ENCODE peak calls at places on chromosomes 13 and 19, in ten cellular contexts. One of them, this sample, is unnamed.

GRCh38 chr13:62598708-62599107 is 1183.1 kb upstream of the PCDH20 start:
- DNase-seq in tibial artery: no peak
- DNase-seq in fibroblast of lung: no peak
- DNase-seq in left lung: no peak
- DNase-seq in neural progenitor cell: peak; percentile 41
- DNase-seq in uterus: no peak
- DNase-seq in lung: no peak
- DNase-seq in endodermal cell: peak; percentile 45
- DNase-seq in hepatocyte: no peak
- DNase-seq in AG04449: no peak
- DNase-seq in this sample: no peak

GRCh38 chr13:87736849-87737400 is 65.8 kb downstream of the SLITRK5 start:
- DNase-seq in tibial artery: no peak
- DNase-seq in fibroblast of lung: no peak
- DNase-seq in left lung: no peak
- DNase-seq in neural progenitor cell: no peak
- DNase-seq in uterus: no peak
- DNase-seq in lung: no peak
- DNase-seq in endodermal cell: no peak
- DNase-seq in hepatocyte: no peak
- DNase-seq in AG04449: no peak
- DNase-seq in this sample: no peak

GRCh38 chr13:41196011-41196410 is 1.6 kb upstream of the KBTBD7 start:
- DNase-seq in tibial artery: no peak
- DNase-seq in fibroblast of lung: no peak
- DNase-seq in left lung: no peak
- DNase-seq in neural progenitor cell: no peak
- DNase-seq in uterus: no peak
- DNase-seq in lung: no peak
- DNase-seq in endodermal cell: no peak
- DNase-seq in hepatocyte: no peak
- DNase-seq in AG04449: no peak
- DNase-seq in this sample: no peak

GRCh38 chr13:41934120-41934519 is 26.8 kb downstream of the VWA8 start:
- DNase-seq in tibial artery: no peak
- DNase-seq in fibroblast of lung: no peak
- DNase-seq in left lung: no peak
- DNase-seq in neural progenitor cell: no peak
- DNase-seq in uterus: no peak
- DNase-seq in lung: no peak
- DNase-seq in endodermal cell: no peak
- DNase-seq in hepatocyte: no peak
- DNase-seq in AG04449: no peak
- DNase-seq in this sample: no peak

GRCh38 chr19:17294051-17294891 is 9.0 kb downstream of the ABHD8 start:
- DNase-seq in tibial artery: no peak
- DNase-seq in fibroblast of lung: no peak
- DNase-seq in left lung: no peak
- DNase-seq in neural progenitor cell: peak; percentile 48
- DNase-seq in uterus: no peak
- DNase-seq in lung: no peak
- DNase-seq in endodermal cell: peak; percentile 96
- DNase-seq in hepatocyte: no peak
- DNase-seq in AG04449: no peak
- DNase-seq in this sample: no peak

GRCh38 chr13:98510156-98510509 is 66.8 kb downstream of the STK24 start:
- DNase-seq in tibial artery: no peak
- DNase-seq in fibroblast of lung: no peak
- DNase-seq in left lung: no peak
- DNase-seq in neural progenitor cell: no peak
- DNase-seq in uterus: no peak
- DNase-seq in lung: no peak
- DNase-seq in endodermal cell: no peak
- DNase-seq in hepatocyte: no peak
- DNase-seq in AG04449: no peak
- DNase-seq in this sample: no peak

GRCh38 chr19:36215276-36216171 is 618 bp downstream of the ZNF146 start:
- DNase-seq in tibial artery: no peak
- DNase-seq in fibroblast of lung: peak; percentile 57
- DNase-seq in left lung: no peak
- DNase-seq in neural progenitor cell: peak; percentile 39
- DNase-seq in uterus: no peak
- DNase-seq in lung: no peak
- DNase-seq in endodermal cell: no peak
- DNase-seq in hepatocyte: peak; percentile 51
- DNase-seq in AG04449: no peak
- DNase-seq in this sample: no peak

GRCh38 chr19:7799640-7800355 is 30.2 kb upstream of the EVI5L start:
- DNase-seq in tibial artery: no peak
- DNase-seq in fibroblast of lung: peak; percentile 55
- DNase-seq in left lung: peak; percentile 64
- DNase-seq in neural progenitor cell: peak; percentile 91
- DNase-seq in uterus: peak; percentile 44
- DNase-seq in lung: peak; percentile 84
- DNase-seq in endodermal cell: peak; percentile 87
- DNase-seq in hepatocyte: peak; percentile 85
- DNase-seq in AG04449: no peak
- DNase-seq in this sample: peak; percentile 35

GRCh38 chr13:98083936-98084335 is 59.0 kb upstream of the FARP1 start:
- DNase-seq in tibial artery: no peak
- DNase-seq in fibroblast of lung: no peak
- DNase-seq in left lung: no peak
- DNase-seq in neural progenitor cell: no peak
- DNase-seq in uterus: no peak
- DNase-seq in lung: no peak
- DNase-seq in endodermal cell: no peak
- DNase-seq in hepatocyte: no peak
- DNase-seq in AG04449: no peak
- DNase-seq in this sample: no peak

GRCh38 chr13:114115191-114115671 is 17.2 kb downstream of the RASA3 start:
- DNase-seq in tibial artery: peak; percentile 69
- DNase-seq in fibroblast of lung: peak; percentile 92
- DNase-seq in left lung: peak; percentile 79
- DNase-seq in neural progenitor cell: no peak
- DNase-seq in uterus: peak; percentile 20
- DNase-seq in lung: no peak
- DNase-seq in endodermal cell: peak; percentile 51
- DNase-seq in hepatocyte: peak; percentile 71
- DNase-seq in AG04449: no peak
- DNase-seq in this sample: no peak

GRCh38 chr19:38183227-38183914 is 40.7 kb downstream of the DPF1 start:
- DNase-seq in tibial artery: no peak
- DNase-seq in fibroblast of lung: no peak
- DNase-seq in left lung: no peak
- DNase-seq in neural progenitor cell: peak; percentile 86
- DNase-seq in uterus: peak; percentile 28
- DNase-seq in lung: no peak
- DNase-seq in endodermal cell: peak; percentile 90
- DNase-seq in hepatocyte: no peak
- DNase-seq in AG04449: no peak
- DNase-seq in this sample: no peak

GRCh38 chr19:7505288-7505681 is 10.6 kb upstream of the ZNF358 start:
- DNase-seq in tibial artery: no peak
- DNase-seq in fibroblast of lung: no peak
- DNase-seq in left lung: no peak
- DNase-seq in neural progenitor cell: no peak
- DNase-seq in uterus: no peak
- DNase-seq in lung: no peak
- DNase-seq in endodermal cell: no peak
- DNase-seq in hepatocyte: no peak
- DNase-seq in AG04449: no peak
- DNase-seq in this sample: no peak

GRCh38 chr13:29901714-29902631 is 51.6 kb upstream of the UBL3 start:
- DNase-seq in tibial artery: no peak
- DNase-seq in fibroblast of lung: peak; percentile 98
- DNase-seq in left lung: peak; percentile 68
- DNase-seq in neural progenitor cell: no peak
- DNase-seq in uterus: peak; percentile 57
- DNase-seq in lung: peak; percentile 56
- DNase-seq in endodermal cell: no peak
- DNase-seq in hepatocyte: peak; percentile 73
- DNase-seq in AG04449: peak; percentile 79
- DNase-seq in this sample: no peak

GRCh38 chr19:42140125-42140754 is 8.0 kb upstream of the POU2F2 start:
- DNase-seq in tibial artery: no peak
- DNase-seq in fibroblast of lung: peak; percentile 66
- DNase-seq in left lung: peak; percentile 76
- DNase-seq in neural progenitor cell: peak; percentile 90
- DNase-seq in uterus: no peak
- DNase-seq in lung: peak; percentile 36
- DNase-seq in endodermal cell: peak; percentile 97
- DNase-seq in hepatocyte: peak; percentile 89
- DNase-seq in AG04449: no peak
- DNase-seq in this sample: no peak

GRCh38 chr13:28574617-28575142 is 79.8 kb upstream of the FLT1 start:
- DNase-seq in tibial artery: no peak
- DNase-seq in fibroblast of lung: peak; percentile 96
- DNase-seq in left lung: peak; percentile 67
- DNase-seq in neural progenitor cell: no peak
- DNase-seq in uterus: no peak
- DNase-seq in lung: no peak
- DNase-seq in endodermal cell: no peak
- DNase-seq in hepatocyte: peak; percentile 70
- DNase-seq in AG04449: peak; percentile 93
- DNase-seq in this sample: peak; percentile 25

DNA sequence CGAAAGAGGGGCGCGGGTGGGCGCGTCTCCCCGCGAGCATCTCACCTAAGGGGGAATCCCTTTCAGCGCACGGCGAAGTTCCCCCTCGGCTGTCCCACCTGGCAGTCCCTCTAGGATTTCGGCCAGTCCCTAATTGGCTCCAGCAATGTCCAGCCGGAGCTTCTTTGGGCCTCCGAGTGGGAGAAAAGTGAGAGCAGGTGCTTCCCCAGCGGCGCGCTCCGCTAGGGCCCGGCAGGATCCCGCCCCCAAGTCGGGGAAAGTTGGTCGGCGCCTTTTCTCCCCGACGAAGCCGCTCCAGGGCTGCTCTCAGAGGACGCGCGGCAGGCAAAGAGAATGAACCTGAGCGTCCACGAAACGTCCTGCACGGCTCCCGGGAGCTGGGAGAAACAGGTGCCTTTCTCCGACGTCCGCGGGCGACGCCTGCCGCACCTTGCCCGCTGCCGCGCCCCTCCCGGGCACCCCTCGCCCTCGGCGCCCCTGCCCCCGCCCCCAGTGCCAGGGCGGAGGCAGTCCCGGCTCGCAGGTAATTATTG is 366 bp upstream of the KL start:
- DNase-seq in tibial artery: no peak
- DNase-seq in fibroblast of lung: no peak
- DNase-seq in left lung: no peak
- DNase-seq in neural progenitor cell: peak; percentile 45
- DNase-seq in uterus: peak; percentile 20
- DNase-seq in lung: no peak
- DNase-seq in endodermal cell: peak; percentile 73
- DNase-seq in hepatocyte: peak; percentile 36
- DNase-seq in AG04449: no peak
- DNase-seq in this sample: no peak
- H3K4me3 ChIP-seq in tibial artery: peak overlapping the region; percentile 51
- H3K4me3 ChIP-seq in fibroblast of lung: no peak overlapping the region
- H3K4me3 ChIP-seq in left lung: peak overlapping the region; percentile 13
- H3K4me3 ChIP-seq in neural progenitor cell: peak overlapping the region; percentile 39
- H3K4me3 ChIP-seq in uterus: peak overlapping the region; percentile 33
- H3K4me3 ChIP-seq in lung: peak overlapping the region; percentile 41
- H3K4me3 ChIP-seq in endodermal cell: peak overlapping the region; percentile 38
- H3K4me3 ChIP-seq in hepatocyte: no peak overlapping the region
- H3K4me3 ChIP-seq in AG04449: no peak overlapping the region
- H3K4me3 ChIP-seq in this sample: peak overlapping the region; percentile 54

GRCh38 chr13:48403929-48404328 is 9.0 kb downstream of the LPAR6 start:
- DNase-seq in tibial artery: no peak
- DNase-seq in fibroblast of lung: no peak
- DNase-seq in left lung: no peak
- DNase-seq in neural progenitor cell: no peak
- DNase-seq in uterus: no peak
- DNase-seq in lung: no peak
- DNase-seq in endodermal cell: no peak
- DNase-seq in hepatocyte: no peak
- DNase-seq in AG04449: no peak
- DNase-seq in this sample: no peak
- TF ChIP-seq CTCF in tibial artery: no peak
- TF ChIP-seq CTCF in fibroblast of lung: no peak
- TF ChIP-seq CTCF in left lung: no peak
- TF ChIP-seq CTCF in neural progenitor cell: no peak
- TF ChIP-seq CTCF in uterus: no peak
- TF ChIP-seq CTCF in lung: no peak
- TF ChIP-seq CTCF in endodermal cell: no peak
- TF ChIP-seq CTCF in hepatocyte: no peak
- TF ChIP-seq CTCF in AG04449: no peak
- TF ChIP-seq CTCF in this sample: no peak

GRCh38 chr13:35856721-35857346 is 274.3 kb downstream of the DCLK1 start:
- DNase-seq in tibial artery: no peak
- DNase-seq in fibroblast of lung: no peak
- DNase-seq in left lung: no peak
- DNase-seq in neural progenitor cell: no peak
- DNase-seq in uterus: no peak
- DNase-seq in lung: no peak
- DNase-seq in endodermal cell: no peak
- DNase-seq in hepatocyte: no peak
- DNase-seq in AG04449: no peak
- DNase-seq in this sample: no peak

GRCh38 chr13:35854286-35854685 is 276.9 kb downstream of the DCLK1 start:
- DNase-seq in tibial artery: no peak
- DNase-seq in fibroblast of lung: no peak
- DNase-seq in left lung: no peak
- DNase-seq in neural progenitor cell: no peak
- DNase-seq in uterus: no peak
- DNase-seq in lung: no peak
- DNase-seq in endodermal cell: no peak
- DNase-seq in hepatocyte: no peak
- DNase-seq in AG04449: no peak
- DNase-seq in this sample: no peak

GRCh38 chr13:35857769-35858168 is 273.4 kb downstream of the DCLK1 start:
- DNase-seq in tibial artery: no peak
- DNase-seq in fibroblast of lung: peak; percentile 84
- DNase-seq in left lung: no peak
- DNase-seq in neural progenitor cell: peak; percentile 71
- DNase-seq in uterus: no peak
- DNase-seq in lung: no peak
- DNase-seq in endodermal cell: peak; percentile 87
- DNase-seq in hepatocyte: no peak
- DNase-seq in AG04449: no peak
- DNase-seq in this sample: no peak

GRCh38 chr13:35856084-35856483 is 275.1 kb downstream of the DCLK1 start:
- DNase-seq in tibial artery: no peak
- DNase-seq in fibroblast of lung: no peak
- DNase-seq in left lung: no peak
- DNase-seq in neural progenitor cell: no peak
- DNase-seq in uterus: no peak
- DNase-seq in lung: no peak
- DNase-seq in endodermal cell: peak; percentile 64
- DNase-seq in hepatocyte: no peak
- DNase-seq in AG04449: no peak
- DNase-seq in this sample: no peak

GRCh38 chr13:35855531-35856019 is 275.6 kb downstream of the DCLK1 start:
- DNase-seq in tibial artery: no peak
- DNase-seq in fibroblast of lung: peak; percentile 62
- DNase-seq in left lung: no peak
- DNase-seq in neural progenitor cell: peak; percentile 48
- DNase-seq in uterus: no peak
- DNase-seq in lung: no peak
- DNase-seq in endodermal cell: peak; percentile 96
- DNase-seq in hepatocyte: no peak
- DNase-seq in AG04449: no peak
- DNase-seq in this sample: no peak
- H3K4me3 ChIP-seq in tibial artery: no peak overlapping the region
- H3K4me3 ChIP-seq in fibroblast of lung: no peak overlapping the region
- H3K4me3 ChIP-seq in left lung: no peak overlapping the region
- H3K4me3 ChIP-seq in neural progenitor cell: no peak overlapping the region
- H3K4me3 ChIP-seq in uterus: no peak overlapping the region
- H3K4me3 ChIP-seq in lung: no peak overlapping the region
- H3K4me3 ChIP-seq in endodermal cell: peak overlapping the region; percentile 7
- H3K4me3 ChIP-seq in hepatocyte: no peak overlapping the region
- H3K4me3 ChIP-seq in AG04449: no peak overlapping the region
- H3K4me3 ChIP-seq in this sample: no peak overlapping the region

GRCh38 chr19:49487277-49488045 is at the start of gene RPL13A:
- DNase-seq in tibial artery: peak; percentile 100
- DNase-seq in fibroblast of lung: peak; percentile 97
- DNase-seq in left lung: peak; percentile 100
- DNase-seq in neural progenitor cell: peak; percentile 100
- DNase-seq in uterus: peak; percentile 99
- DNase-seq in lung: peak; percentile 100
- DNase-seq in endodermal cell: peak; percentile 100
- DNase-seq in hepatocyte: peak; percentile 100
- DNase-seq in AG04449: peak; percentile 91
- DNase-seq in this sample: peak; percentile 98
- TF ChIP-seq CTCF in tibial artery: no peak
- TF ChIP-seq CTCF in fibroblast of lung: no peak
- TF ChIP-seq CTCF in left lung: no peak
- TF ChIP-seq CTCF in neural progenitor cell: no peak
- TF ChIP-seq CTCF in uterus: no peak
- TF ChIP-seq CTCF in lung: no peak
- TF ChIP-seq CTCF in endodermal cell: no peak
- TF ChIP-seq CTCF in hepatocyte: no peak
- TF ChIP-seq CTCF in AG04449: no peak
- TF ChIP-seq CTCF in this sample: no peak